ENCODE peak calls at places on chromosomes 6 and 20, in four cellular contexts. One of them, this sample, is unnamed.
A peak's percentile ranks its signal among the peaks of the same experiment; 100 is the strongest.

GRCh38 chr20:37774143-37774542 is 80.3 kb downstream of the CTNNBL1 start:
- DNase-seq in endothelial cell of umbilical vein: no peak
- DNase-seq in naive B cell: no peak
- DNase-seq in SJSA1: no peak
- DNase-seq in this sample: no peak

GRCh38 chr6:51814418-51814817 is 273.0 kb downstream of the PKHD1 start:
- DNase-seq in SJSA1: no peak
- DNase-seq in naive B cell: no peak
- DNase-seq in endothelial cell of umbilical vein: no peak
- DNase-seq in this sample: no peak

GRCh38 chr6:119957195-119957594 is 607.6 kb upstream of the MAN1A1 start:
- DNase-seq in naive B cell: no peak
- DNase-seq in SJSA1: no peak
- DNase-seq in endothelial cell of umbilical vein: no peak
- DNase-seq in this sample: no peak

GRCh38 chr20:60465439-60465838 is 507.2 kb downstream of the CDH26 start:
- DNase-seq in endothelial cell of umbilical vein: no peak
- DNase-seq in SJSA1: no peak
- DNase-seq in naive B cell: no peak
- DNase-seq in this sample: no peak

GRCh38 chr6:24935753-24936152 is at the start of gene RIPOR2:
- DNase-seq in SJSA1: no peak
- DNase-seq in naive B cell: peak; percentile 73
- DNase-seq in endothelial cell of umbilical vein: no peak
- DNase-seq in this sample: no peak

GRCh38 chr6:35500782-35501181 is 3.9 kb upstream of the TEAD3 start:
- DNase-seq in endothelial cell of umbilical vein: no peak
- DNase-seq in SJSA1: no peak
- DNase-seq in naive B cell: no peak
- DNase-seq in this sample: no peak

GRCh38 chr6:41256383-41256782 is 28.2 kb downstream of the TREML4 start:
- DNase-seq in SJSA1: no peak
- DNase-seq in endothelial cell of umbilical vein: no peak
- DNase-seq in naive B cell: no peak
- DNase-seq in this sample: no peak

GRCh38 chr6:92706976-92707375 is 712.4 kb downstream of the EPHA7 start:
- DNase-seq in naive B cell: no peak
- DNase-seq in endothelial cell of umbilical vein: no peak
- DNase-seq in SJSA1: no peak
- DNase-seq in this sample: no peak

GRCh38 chr6:27188885-27189418 is 58.5 kb upstream of the PRSS16 start:
- DNase-seq in endothelial cell of umbilical vein: peak; percentile 83
- DNase-seq in SJSA1: peak; percentile 84
- DNase-seq in naive B cell: peak; percentile 71
- DNase-seq in this sample: peak; percentile 75

GRCh38 chr6:97059473-97059872 is 134.9 kb downstream of the KLHL32 start:
- DNase-seq in SJSA1: no peak
- DNase-seq in naive B cell: peak; percentile 15
- DNase-seq in endothelial cell of umbilical vein: peak; percentile 30
- DNase-seq in this sample: peak; percentile 64

GRCh38 chr20:12394786-12395185 is 477.1 kb downstream of the BTBD3 start:
- DNase-seq in endothelial cell of umbilical vein: no peak
- DNase-seq in naive B cell: no peak
- DNase-seq in SJSA1: no peak
- DNase-seq in this sample: no peak

GRCh38 chr20:32980131-32980941 is 23.9 kb downstream of the SUN5 start:
- DNase-seq in SJSA1: peak; percentile 78
- DNase-seq in naive B cell: no peak
- DNase-seq in endothelial cell of umbilical vein: no peak
- DNase-seq in this sample: no peak

GRCh38 chr6:150880336-150880735 is 14.8 kb downstream of the MTHFD1L start:
- DNase-seq in naive B cell: no peak
- DNase-seq in SJSA1: no peak
- DNase-seq in endothelial cell of umbilical vein: no peak
- DNase-seq in this sample: no peak

GRCh38 chr20:32761831-32762753 is at the start of gene DNMT3B:
- DNase-seq in SJSA1: peak; percentile 61
- DNase-seq in naive B cell: peak; percentile 71
- DNase-seq in endothelial cell of umbilical vein: peak; percentile 79
- DNase-seq in this sample: peak; percentile 96

GRCh38 chr20:57361517-57361916 is 10.5 kb downstream of the RAE1 start:
- DNase-seq in SJSA1: no peak
- DNase-seq in endothelial cell of umbilical vein: peak; percentile 34
- DNase-seq in naive B cell: no peak
- DNase-seq in this sample: peak; percentile 80

GRCh38 chr6:6758915-6759654 is 170.6 kb downstream of the LY86 start:
- DNase-seq in SJSA1: peak; percentile 44
- DNase-seq in endothelial cell of umbilical vein: peak; percentile 64
- DNase-seq in naive B cell: peak; percentile 44
- DNase-seq in this sample: peak; percentile 38

GRCh38 chr20:11553603-11554002 is 364.1 kb upstream of the BTBD3 start:
- DNase-seq in naive B cell: no peak
- DNase-seq in SJSA1: peak; percentile 8
- DNase-seq in endothelial cell of umbilical vein: peak; percentile 7
- DNase-seq in this sample: peak; percentile 25

GRCh38 chr6:3202999-3203696 is 24.3 kb downstream of the TUBB2B start:
- DNase-seq in naive B cell: no peak
- DNase-seq in SJSA1: no peak
- DNase-seq in endothelial cell of umbilical vein: no peak
- DNase-seq in this sample: peak; percentile 28

GRCh38 chr20:48892849-48893352 is 28.6 kb upstream of the ARFGEF2 start:
- DNase-seq in naive B cell: no peak
- DNase-seq in SJSA1: no peak
- DNase-seq in endothelial cell of umbilical vein: no peak
- DNase-seq in this sample: no peak

This sample was measured in GM03348.